ENCODE peak calls at places on chromosomes 5 and 9, in five cellular contexts. L is BJ, A is left ventricle myocardium inferior, F is PC-3, N is Peyer's patch. B is an unnamed sample.

GRCh38 chr5:68534131-68534940 is 318.8 kb downstream of the PIK3R1 start:
- DNase-seq in L (no peak), A (peak), F (peak), N (no peak), B (peak)

GRCh38 chr5:93151121-93151520 is 429.9 kb downstream of the NR2F1-AS1 start:
- DNase-seq in L (peak), A (no peak), F (peak), N (no peak), B (no peak)

GRCh38 chr9:68913054-68913453 is 100.9 kb downstream of the PRKACG start:
- DNase-seq in L (no peak), A (no peak), F (peak), N (no peak), B (no peak)

GRCh38 chr9:130535818-130536521 is 43.4 kb upstream of the FUBP3 start:
- DNase-seq in L (peak), A (peak), F (peak), N (no peak), B (no peak)

GRCh38 chr5:148393390-148393741 is 9.6 kb downstream of the FBXO38 start:
- DNase-seq in L (no peak), A (no peak), F (no peak), N (no peak), B (no peak)

GRCh38 chr9:87887661-87888480 is 5.2 kb downstream of the SPATA31E1 start:
- DNase-seq in L (no peak), A (no peak), F (no peak), N (no peak), B (no peak)

GRCh38 chr9:88433583-88434240 is 45.5 kb downstream of the SPIN1 start:
- DNase-seq in L (no peak), A (no peak), F (peak), N (no peak), B (no peak)

GRCh38 chr5:168163966-168164365 is 127.5 kb upstream of the WWC1 start:
- DNase-seq in L (no peak), A (no peak), F (no peak), N (no peak), B (peak)

GRCh38 chr9:136629879-136630661 is 32.6 kb upstream of the EGFL7 start:
- DNase-seq in L (no peak), A (peak), F (peak), N (peak), B (no peak)

GRCh38 chr5:167821096-167821590 is 470.3 kb upstream of the WWC1 start:
- DNase-seq in L (no peak), A (no peak), F (no peak), N (no peak), B (no peak)

GRCh38 chr5:142618125-142618524 is 67.8 kb downstream of the FGF1 start:
- DNase-seq in L (no peak), A (no peak), F (peak), N (no peak), B (no peak)

GRCh38 chr9:71285191-71285656 is 163.8 kb upstream of the TRPM3 start:
- DNase-seq in L (no peak), A (no peak), F (peak), N (no peak), B (peak)

GRCh38 chr9:126805546-126806262 is 864 bp downstream of the ZBTB43 start:
- DNase-seq in L (no peak), A (peak), F (peak), N (peak), B (no peak)

GRCh38 chr5:57488308-57488955 is 5.8 kb upstream of the ACTBL2 start:
- DNase-seq in L (peak), A (no peak), F (peak), N (no peak), B (no peak)

GRCh38 chr5:149420509-149421371 is 41.6 kb upstream of the IL17B start:
- DNase-seq in L (peak), A (no peak), F (no peak), N (no peak), B (no peak)

GRCh38 chr9:88237454-88238280 is 99.4 kb upstream of the SPATA31C2 start:
- DNase-seq in L (no peak), A (no peak), F (no peak), N (no peak), B (no peak)

GRCh38 chr9:110072597-110073355 is 135.2 kb downstream of the C9orf152 start:
- DNase-seq in L (no peak), A (no peak), F (no peak), N (no peak), B (no peak)

GRCh38 chr5:31768784-31769183 is 129.9 kb downstream of the PDZD2 start:
- DNase-seq in L (no peak), A (no peak), F (no peak), N (no peak), B (no peak)

GRCh38 chr5:157767674-157768073 is 24.2 kb downstream of the LSM11 start:
- DNase-seq in L (no peak), A (no peak), F (no peak), N (no peak), B (no peak)

GRCh38 chr5:150559701-150560100 is 51.8 kb downstream of the NDST1 start:
- DNase-seq in L (no peak), A (no peak), F (peak), N (no peak), B (no peak)

GRCh38 chr9:36798350-36799065 is 225.8 kb downstream of the MELK start:
- DNase-seq in L (no peak), A (no peak), F (peak), N (no peak), B (no peak)
- TF ChIP-seq CTCF in L (no peak), A (no peak), F (peak), N (no peak), B (no peak)

DNA sequence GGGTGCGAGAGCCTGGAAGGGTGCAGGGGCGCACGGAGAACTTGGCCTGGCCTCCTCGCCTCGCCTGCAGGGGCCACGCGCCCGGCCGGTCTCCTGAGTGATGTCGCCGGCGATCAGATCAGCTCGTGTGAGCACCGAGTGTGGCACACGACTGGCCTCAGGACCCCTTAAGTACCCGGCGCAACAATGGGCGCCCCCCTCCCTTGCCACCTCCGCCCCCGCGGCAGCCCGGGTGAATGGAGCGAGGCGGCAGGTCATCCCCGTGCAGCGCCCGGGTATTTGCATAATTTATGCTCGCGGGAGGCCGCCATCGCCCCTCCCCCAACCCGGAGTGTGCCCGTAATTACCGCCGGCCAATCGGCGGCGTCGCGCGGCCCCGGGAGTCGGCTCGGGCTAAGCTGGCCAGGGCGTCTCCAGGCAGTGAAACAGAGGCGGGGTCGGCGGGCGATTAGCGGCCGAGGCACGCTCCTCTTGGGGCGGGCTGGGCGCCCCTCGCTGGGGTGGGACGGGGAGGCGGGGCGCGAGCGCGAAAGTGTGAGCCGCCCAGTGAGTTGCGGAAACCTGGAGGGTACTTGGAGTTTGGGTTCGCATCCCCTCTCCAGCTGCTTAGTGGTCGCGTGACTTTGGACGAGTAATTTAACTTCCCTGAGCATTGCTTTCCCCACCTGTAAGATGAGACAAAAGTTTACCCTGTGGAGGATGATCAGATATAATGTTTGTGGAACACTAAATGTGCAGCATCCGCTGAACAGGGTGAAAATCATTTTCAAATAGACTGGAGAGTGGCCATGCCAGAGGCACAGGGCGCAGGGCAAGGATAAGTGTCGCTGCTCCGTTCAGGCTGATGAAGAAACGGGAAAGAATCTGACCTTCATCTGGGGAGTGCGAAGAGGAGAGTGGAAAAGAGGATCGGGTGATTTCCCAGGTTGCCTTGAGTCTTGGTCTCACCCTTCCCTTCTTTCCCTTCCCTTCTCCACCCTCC is at the start of gene NEUROG1:
- DNase-seq in L (no peak), A (no peak), F (no peak), N (no peak), B (no peak)
- H3K4me3 ChIP-seq in L (no peak), A (peak), F (no peak), N (peak), B (no peak)

GRCh38 chr9:107299437-107299836 is 16.4 kb downstream of the RAD23B start:
- DNase-seq in L (no peak), A (no peak), F (peak), N (no peak), B (no peak)
- TF ChIP-seq CTCF in L (peak), A (no peak), F (peak), N (no peak), B (no peak)

GRCh38 chr9:121776739-121777637 is 125.6 kb downstream of the DAB2IP start:
- DNase-seq in L (no peak), A (no peak), F (no peak), N (no peak), B (no peak)
- H3K4me3 ChIP-seq in L (no peak), A (no peak), F (no peak), N (no peak), B (no peak)